ENCODE peak calls at places on chromosome 20, in seven cellular contexts. R is lower lobe of right lung, S is H9, Y is IMR-90, A is progenitor cell of endocrine pancreas, L is nephron progenitor cell, K is brain microvascular endothelial cell. D is an unnamed sample.

GRCh38 chr20:62952373-62953166 is at the start of gene SLC17A9:
- DNase-seq in L (peak; percentile 50), Y (peak; percentile 12), R (peak; percentile 92), S (peak; percentile 87), K (peak; percentile 18), A (no peak), D (peak; percentile 93)

GRCh38 chr20:6651016-6651415 is 116.5 kb upstream of the BMP2 start:
- DNase-seq in K (peak; percentile 51), R (no peak), Y (peak; percentile 9), A (no peak), S (no peak), L (no peak), D (no peak)

GRCh38 chr20:34042286-34042685 is 48.6 kb downstream of the RALY start:
- DNase-seq in S (no peak), R (no peak), A (no peak), Y (no peak), L (peak; percentile 14), K (no peak), D (no peak)

GRCh38 chr20:40519928-40520327 is 169.1 kb downstream of the MAFB start:
- DNase-seq in L (no peak), A (no peak), S (no peak), R (no peak), K (no peak), Y (no peak), D (no peak)

GRCh38 chr20:41178904-41179432 is 41.6 kb downstream of the PLCG1 start:
- DNase-seq in S (peak; percentile 24), R (peak; percentile 40), A (peak; percentile 5), Y (no peak), K (no peak), L (no peak), D (no peak)

GRCh38 chr20:19427480-19427879 is 215.0 kb downstream of the SLC24A3 start:
- DNase-seq in A (no peak), L (no peak), S (no peak), R (peak; percentile 54), K (no peak), Y (no peak), D (no peak)

GRCh38 chr20:51492167-51493092 is 50.1 kb downstream of the NFATC2 start:
- DNase-seq in L (no peak), S (no peak), R (peak; percentile 77), A (peak; percentile 35), K (no peak), Y (no peak), D (no peak)

GRCh38 chr20:23036371-23036770 is 1.3 kb downstream of the SSTR4 start:
- DNase-seq in S (no peak), K (no peak), L (no peak), A (no peak), Y (no peak), R (no peak), D (no peak)

GRCh38 chr20:50987493-50988210 is 29.0 kb downstream of the MOCS3 start:
- DNase-seq in A (peak; percentile 69), S (peak; percentile 81), K (peak; percentile 89), L (peak; percentile 78), R (no peak), Y (peak; percentile 90), D (peak; percentile 75)

GRCh38 chr20:34945315-34946077 is 10.1 kb downstream of the GSS start:
- DNase-seq in S (no peak), K (no peak), Y (no peak), R (no peak), A (no peak), L (no peak), D (no peak)

GRCh38 chr20:44431502-44432234 is 44.0 kb upstream of the TTPAL start:
- DNase-seq in Y (no peak), S (no peak), L (no peak), A (no peak), R (no peak), K (no peak), D (no peak)
- TF ChIP-seq CTCF in Y (no peak), S (peak; percentile 42), L (no peak), A (no peak), R (no peak), K (peak; percentile 16), D (no peak)

GRCh38 chr20:12808006-12808567 is 200.7 kb upstream of the SPTLC3 start:
- DNase-seq in Y (no peak), A (no peak), L (no peak), S (no peak), K (no peak), R (no peak), D (no peak)
- TF ChIP-seq CTCF in Y (no peak), A (no peak), L (no peak), S (no peak), K (no peak), R (no peak), D (no peak)

GRCh38 chr20:45124365-45124764 is at the start of gene WFDC12:
- DNase-seq in S (no peak), Y (no peak), R (no peak), A (no peak), L (no peak), K (no peak), D (no peak)
- TF ChIP-seq CTCF in S (no peak), Y (no peak), R (no peak), A (no peak), L (no peak), K (no peak), D (no peak)

GRCh38 chr20:53957421-53958172 is 112.8 kb downstream of the BCAS1 start:
- DNase-seq in Y (peak; percentile 16), A (no peak), R (no peak), K (no peak), L (no peak), S (no peak), D (no peak)
- TF ChIP-seq CTCF in Y (peak; percentile 31), A (no peak), R (no peak), K (peak; percentile 44), L (no peak), S (peak; percentile 36), D (no peak)

D was measured in GM13976.